ENCODE peak calls at places on chromosomes 4 and X, in ten cellular contexts. One of them, this sample, is unnamed.

GRCh38 chr4:146428298-146428697 is 93.4 kb downstream of the SLC10A7 start:
- DNase-seq in nucleus accumbens: no peak
- DNase-seq in adrenal gland: no peak
- DNase-seq in stimulated activated CD4-positive, alpha-beta T cell treated with anti-CD3 and anti-CD28 coated beads, Interleukin-4, amount 100 ng/mL, for 48 hours: no peak
- DNase-seq in cerebellar cortex: no peak
- DNase-seq in stimulated activated CD8-positive, alpha-beta memory T cell treated with anti-CD3 and anti-CD28 coated beads, Interleukin-15, amount 100 ng/mL, for 1 hour: no peak
- DNase-seq in endothelial cell: no peak
- DNase-seq in dermis blood vessel endothelial cell: no peak
- DNase-seq in D721Med: no peak
- DNase-seq in activated CD4-positive, alpha-beta T cell treated with anti-CD3 and anti-CD28 coated beads, Interleukin-2, amount 10 ng/mL, durations not matched to agents 7 days and 5 days: no peak
- DNase-seq in this sample: no peak

GRCh38 chrX:73922856-73923429 is 359.9 kb downstream of the CHIC1 start:
- DNase-seq in nucleus accumbens: no peak
- DNase-seq in adrenal gland: no peak
- DNase-seq in stimulated activated CD4-positive, alpha-beta T cell treated with anti-CD3 and anti-CD28 coated beads, Interleukin-4, amount 100 ng/mL, for 48 hours: no peak
- DNase-seq in cerebellar cortex: no peak
- DNase-seq in stimulated activated CD8-positive, alpha-beta memory T cell treated with anti-CD3 and anti-CD28 coated beads, Interleukin-15, amount 100 ng/mL, for 1 hour: no peak
- DNase-seq in endothelial cell: no peak
- DNase-seq in dermis blood vessel endothelial cell: peak
- DNase-seq in D721Med: no peak
- DNase-seq in activated CD4-positive, alpha-beta T cell treated with anti-CD3 and anti-CD28 coated beads, Interleukin-2, amount 10 ng/mL, durations not matched to agents 7 days and 5 days: no peak
- DNase-seq in this sample: no peak

GRCh38 chrX:47723689-47724088 is 64.7 kb upstream of the UXT start:
- DNase-seq in nucleus accumbens: no peak
- DNase-seq in adrenal gland: no peak
- DNase-seq in stimulated activated CD4-positive, alpha-beta T cell treated with anti-CD3 and anti-CD28 coated beads, Interleukin-4, amount 100 ng/mL, for 48 hours: peak
- DNase-seq in cerebellar cortex: no peak
- DNase-seq in stimulated activated CD8-positive, alpha-beta memory T cell treated with anti-CD3 and anti-CD28 coated beads, Interleukin-15, amount 100 ng/mL, for 1 hour: no peak
- DNase-seq in endothelial cell: peak
- DNase-seq in dermis blood vessel endothelial cell: no peak
- DNase-seq in D721Med: no peak
- DNase-seq in activated CD4-positive, alpha-beta T cell treated with anti-CD3 and anti-CD28 coated beads, Interleukin-2, amount 10 ng/mL, durations not matched to agents 7 days and 5 days: peak
- DNase-seq in this sample: no peak

GRCh38 chr4:112144546-112145325 is 518 bp upstream of the FAM241A start:
- DNase-seq in nucleus accumbens: no peak
- DNase-seq in adrenal gland: peak
- DNase-seq in stimulated activated CD4-positive, alpha-beta T cell treated with anti-CD3 and anti-CD28 coated beads, Interleukin-4, amount 100 ng/mL, for 48 hours: no peak
- DNase-seq in cerebellar cortex: no peak
- DNase-seq in stimulated activated CD8-positive, alpha-beta memory T cell treated with anti-CD3 and anti-CD28 coated beads, Interleukin-15, amount 100 ng/mL, for 1 hour: no peak
- DNase-seq in endothelial cell: no peak
- DNase-seq in dermis blood vessel endothelial cell: no peak
- DNase-seq in D721Med: no peak
- DNase-seq in activated CD4-positive, alpha-beta T cell treated with anti-CD3 and anti-CD28 coated beads, Interleukin-2, amount 10 ng/mL, durations not matched to agents 7 days and 5 days: no peak
- DNase-seq in this sample: no peak

GRCh38 chr4:90238141-90238540 is 110.9 kb downstream of the CCSER1 start:
- DNase-seq in nucleus accumbens: no peak
- DNase-seq in adrenal gland: no peak
- DNase-seq in stimulated activated CD4-positive, alpha-beta T cell treated with anti-CD3 and anti-CD28 coated beads, Interleukin-4, amount 100 ng/mL, for 48 hours: no peak
- DNase-seq in cerebellar cortex: no peak
- DNase-seq in stimulated activated CD8-positive, alpha-beta memory T cell treated with anti-CD3 and anti-CD28 coated beads, Interleukin-15, amount 100 ng/mL, for 1 hour: no peak
- DNase-seq in endothelial cell: no peak
- DNase-seq in dermis blood vessel endothelial cell: no peak
- DNase-seq in D721Med: no peak
- DNase-seq in activated CD4-positive, alpha-beta T cell treated with anti-CD3 and anti-CD28 coated beads, Interleukin-2, amount 10 ng/mL, durations not matched to agents 7 days and 5 days: no peak
- DNase-seq in this sample: no peak

GRCh38 chr4:46425775-46426400 is 36.0 kb upstream of the GABRA2 start:
- DNase-seq in nucleus accumbens: no peak
- DNase-seq in adrenal gland: no peak
- DNase-seq in stimulated activated CD4-positive, alpha-beta T cell treated with anti-CD3 and anti-CD28 coated beads, Interleukin-4, amount 100 ng/mL, for 48 hours: no peak
- DNase-seq in cerebellar cortex: no peak
- DNase-seq in stimulated activated CD8-positive, alpha-beta memory T cell treated with anti-CD3 and anti-CD28 coated beads, Interleukin-15, amount 100 ng/mL, for 1 hour: no peak
- DNase-seq in endothelial cell: no peak
- DNase-seq in dermis blood vessel endothelial cell: no peak
- DNase-seq in D721Med: no peak
- DNase-seq in activated CD4-positive, alpha-beta T cell treated with anti-CD3 and anti-CD28 coated beads, Interleukin-2, amount 10 ng/mL, durations not matched to agents 7 days and 5 days: no peak
- DNase-seq in this sample: no peak

GRCh38 chr4:46931981-46932380 is 22.9 kb upstream of the COX7B2 start:
- DNase-seq in nucleus accumbens: no peak
- DNase-seq in adrenal gland: no peak
- DNase-seq in stimulated activated CD4-positive, alpha-beta T cell treated with anti-CD3 and anti-CD28 coated beads, Interleukin-4, amount 100 ng/mL, for 48 hours: no peak
- DNase-seq in cerebellar cortex: peak
- DNase-seq in stimulated activated CD8-positive, alpha-beta memory T cell treated with anti-CD3 and anti-CD28 coated beads, Interleukin-15, amount 100 ng/mL, for 1 hour: no peak
- DNase-seq in endothelial cell: peak
- DNase-seq in dermis blood vessel endothelial cell: peak
- DNase-seq in D721Med: no peak
- DNase-seq in activated CD4-positive, alpha-beta T cell treated with anti-CD3 and anti-CD28 coated beads, Interleukin-2, amount 10 ng/mL, durations not matched to agents 7 days and 5 days: peak
- DNase-seq in this sample: no peak

GRCh38 chr4:111027526-111027925 is 404.6 kb upstream of the PITX2 start:
- DNase-seq in nucleus accumbens: no peak
- DNase-seq in adrenal gland: no peak
- DNase-seq in stimulated activated CD4-positive, alpha-beta T cell treated with anti-CD3 and anti-CD28 coated beads, Interleukin-4, amount 100 ng/mL, for 48 hours: no peak
- DNase-seq in cerebellar cortex: no peak
- DNase-seq in stimulated activated CD8-positive, alpha-beta memory T cell treated with anti-CD3 and anti-CD28 coated beads, Interleukin-15, amount 100 ng/mL, for 1 hour: no peak
- DNase-seq in endothelial cell: no peak
- DNase-seq in dermis blood vessel endothelial cell: no peak
- DNase-seq in D721Med: no peak
- DNase-seq in activated CD4-positive, alpha-beta T cell treated with anti-CD3 and anti-CD28 coated beads, Interleukin-2, amount 10 ng/mL, durations not matched to agents 7 days and 5 days: no peak
- DNase-seq in this sample: no peak

GRCh38 chr4:2829933-2830451 is 13.7 kb upstream of the ADD1 start:
- DNase-seq in nucleus accumbens: no peak
- DNase-seq in adrenal gland: peak
- DNase-seq in stimulated activated CD4-positive, alpha-beta T cell treated with anti-CD3 and anti-CD28 coated beads, Interleukin-4, amount 100 ng/mL, for 48 hours: no peak
- DNase-seq in cerebellar cortex: no peak
- DNase-seq in stimulated activated CD8-positive, alpha-beta memory T cell treated with anti-CD3 and anti-CD28 coated beads, Interleukin-15, amount 100 ng/mL, for 1 hour: no peak
- DNase-seq in endothelial cell: no peak
- DNase-seq in dermis blood vessel endothelial cell: no peak
- DNase-seq in D721Med: no peak
- DNase-seq in activated CD4-positive, alpha-beta T cell treated with anti-CD3 and anti-CD28 coated beads, Interleukin-2, amount 10 ng/mL, durations not matched to agents 7 days and 5 days: no peak
- DNase-seq in this sample: no peak

GRCh38 chrX:149909324-149910177 is 19.8 kb upstream of the HSFX4 start:
- DNase-seq in nucleus accumbens: no peak
- DNase-seq in adrenal gland: no peak
- DNase-seq in stimulated activated CD4-positive, alpha-beta T cell treated with anti-CD3 and anti-CD28 coated beads, Interleukin-4, amount 100 ng/mL, for 48 hours: no peak
- DNase-seq in cerebellar cortex: no peak
- DNase-seq in stimulated activated CD8-positive, alpha-beta memory T cell treated with anti-CD3 and anti-CD28 coated beads, Interleukin-15, amount 100 ng/mL, for 1 hour: no peak
- DNase-seq in endothelial cell: no peak
- DNase-seq in dermis blood vessel endothelial cell: no peak
- DNase-seq in D721Med: no peak
- DNase-seq in activated CD4-positive, alpha-beta T cell treated with anti-CD3 and anti-CD28 coated beads, Interleukin-2, amount 10 ng/mL, durations not matched to agents 7 days and 5 days: no peak
- DNase-seq in this sample: no peak

GRCh38 chrX:46072776-46073175 is 472.4 kb downstream of the ZNF674 start:
- DNase-seq in nucleus accumbens: no peak
- DNase-seq in adrenal gland: no peak
- DNase-seq in stimulated activated CD4-positive, alpha-beta T cell treated with anti-CD3 and anti-CD28 coated beads, Interleukin-4, amount 100 ng/mL, for 48 hours: no peak
- DNase-seq in cerebellar cortex: no peak
- DNase-seq in stimulated activated CD8-positive, alpha-beta memory T cell treated with anti-CD3 and anti-CD28 coated beads, Interleukin-15, amount 100 ng/mL, for 1 hour: no peak
- DNase-seq in endothelial cell: no peak
- DNase-seq in dermis blood vessel endothelial cell: no peak
- DNase-seq in D721Med: no peak
- DNase-seq in activated CD4-positive, alpha-beta T cell treated with anti-CD3 and anti-CD28 coated beads, Interleukin-2, amount 10 ng/mL, durations not matched to agents 7 days and 5 days: no peak
- DNase-seq in this sample: no peak

GRCh38 chrX:41452972-41453371 is 5.8 kb downstream of the NYX start:
- DNase-seq in nucleus accumbens: no peak
- DNase-seq in adrenal gland: no peak
- DNase-seq in stimulated activated CD4-positive, alpha-beta T cell treated with anti-CD3 and anti-CD28 coated beads, Interleukin-4, amount 100 ng/mL, for 48 hours: no peak
- DNase-seq in cerebellar cortex: no peak
- DNase-seq in stimulated activated CD8-positive, alpha-beta memory T cell treated with anti-CD3 and anti-CD28 coated beads, Interleukin-15, amount 100 ng/mL, for 1 hour: no peak
- DNase-seq in endothelial cell: no peak
- DNase-seq in dermis blood vessel endothelial cell: no peak
- DNase-seq in D721Med: no peak
- DNase-seq in activated CD4-positive, alpha-beta T cell treated with anti-CD3 and anti-CD28 coated beads, Interleukin-2, amount 10 ng/mL, durations not matched to agents 7 days and 5 days: no peak
- DNase-seq in this sample: no peak

GRCh38 chrX:17627026-17627425 is 110.3 kb upstream of the SCML1 start:
- DNase-seq in nucleus accumbens: no peak
- DNase-seq in adrenal gland: no peak
- DNase-seq in stimulated activated CD4-positive, alpha-beta T cell treated with anti-CD3 and anti-CD28 coated beads, Interleukin-4, amount 100 ng/mL, for 48 hours: no peak
- DNase-seq in cerebellar cortex: no peak
- DNase-seq in stimulated activated CD8-positive, alpha-beta memory T cell treated with anti-CD3 and anti-CD28 coated beads, Interleukin-15, amount 100 ng/mL, for 1 hour: no peak
- DNase-seq in endothelial cell: no peak
- DNase-seq in dermis blood vessel endothelial cell: peak
- DNase-seq in D721Med: no peak
- DNase-seq in activated CD4-positive, alpha-beta T cell treated with anti-CD3 and anti-CD28 coated beads, Interleukin-2, amount 10 ng/mL, durations not matched to agents 7 days and 5 days: no peak
- DNase-seq in this sample: no peak

GRCh38 chr4:138728566-138728965 is 287.0 kb upstream of the NOCT start:
- DNase-seq in nucleus accumbens: no peak
- DNase-seq in adrenal gland: no peak
- DNase-seq in stimulated activated CD4-positive, alpha-beta T cell treated with anti-CD3 and anti-CD28 coated beads, Interleukin-4, amount 100 ng/mL, for 48 hours: no peak
- DNase-seq in cerebellar cortex: no peak
- DNase-seq in stimulated activated CD8-positive, alpha-beta memory T cell treated with anti-CD3 and anti-CD28 coated beads, Interleukin-15, amount 100 ng/mL, for 1 hour: no peak
- DNase-seq in endothelial cell: no peak
- DNase-seq in dermis blood vessel endothelial cell: no peak
- DNase-seq in D721Med: no peak
- DNase-seq in activated CD4-positive, alpha-beta T cell treated with anti-CD3 and anti-CD28 coated beads, Interleukin-2, amount 10 ng/mL, durations not matched to agents 7 days and 5 days: no peak
- DNase-seq in this sample: no peak

GRCh38 chr4:159547645-159548308 is 444.9 kb downstream of the RAPGEF2 start:
- DNase-seq in nucleus accumbens: no peak
- DNase-seq in adrenal gland: no peak
- DNase-seq in stimulated activated CD4-positive, alpha-beta T cell treated with anti-CD3 and anti-CD28 coated beads, Interleukin-4, amount 100 ng/mL, for 48 hours: no peak
- DNase-seq in cerebellar cortex: peak
- DNase-seq in stimulated activated CD8-positive, alpha-beta memory T cell treated with anti-CD3 and anti-CD28 coated beads, Interleukin-15, amount 100 ng/mL, for 1 hour: no peak
- DNase-seq in endothelial cell: no peak
- DNase-seq in dermis blood vessel endothelial cell: no peak
- DNase-seq in D721Med: no peak
- DNase-seq in activated CD4-positive, alpha-beta T cell treated with anti-CD3 and anti-CD28 coated beads, Interleukin-2, amount 10 ng/mL, durations not matched to agents 7 days and 5 days: no peak
- DNase-seq in this sample: no peak

GRCh38 chrX:6021316-6022091 is 207.2 kb downstream of the NLGN4X start:
- DNase-seq in nucleus accumbens: no peak
- DNase-seq in adrenal gland: peak
- DNase-seq in stimulated activated CD4-positive, alpha-beta T cell treated with anti-CD3 and anti-CD28 coated beads, Interleukin-4, amount 100 ng/mL, for 48 hours: peak
- DNase-seq in cerebellar cortex: peak
- DNase-seq in stimulated activated CD8-positive, alpha-beta memory T cell treated with anti-CD3 and anti-CD28 coated beads, Interleukin-15, amount 100 ng/mL, for 1 hour: no peak
- DNase-seq in endothelial cell: peak
- DNase-seq in dermis blood vessel endothelial cell: peak
- DNase-seq in D721Med: no peak
- DNase-seq in activated CD4-positive, alpha-beta T cell treated with anti-CD3 and anti-CD28 coated beads, Interleukin-2, amount 10 ng/mL, durations not matched to agents 7 days and 5 days: peak
- DNase-seq in this sample: peak

GRCh38 chr4:89175611-89176010 is 64.3 kb downstream of the TIGD2 start:
- DNase-seq in nucleus accumbens: no peak
- DNase-seq in adrenal gland: no peak
- DNase-seq in stimulated activated CD4-positive, alpha-beta T cell treated with anti-CD3 and anti-CD28 coated beads, Interleukin-4, amount 100 ng/mL, for 48 hours: no peak
- DNase-seq in cerebellar cortex: peak
- DNase-seq in stimulated activated CD8-positive, alpha-beta memory T cell treated with anti-CD3 and anti-CD28 coated beads, Interleukin-15, amount 100 ng/mL, for 1 hour: no peak
- DNase-seq in endothelial cell: no peak
- DNase-seq in dermis blood vessel endothelial cell: no peak
- DNase-seq in D721Med: no peak
- DNase-seq in activated CD4-positive, alpha-beta T cell treated with anti-CD3 and anti-CD28 coated beads, Interleukin-2, amount 10 ng/mL, durations not matched to agents 7 days and 5 days: no peak
- DNase-seq in this sample: no peak

GRCh38 chr4:174628206-174628605 is 105.9 kb upstream of the HPGD start:
- DNase-seq in nucleus accumbens: no peak
- DNase-seq in adrenal gland: no peak
- DNase-seq in stimulated activated CD4-positive, alpha-beta T cell treated with anti-CD3 and anti-CD28 coated beads, Interleukin-4, amount 100 ng/mL, for 48 hours: no peak
- DNase-seq in cerebellar cortex: no peak
- DNase-seq in stimulated activated CD8-positive, alpha-beta memory T cell treated with anti-CD3 and anti-CD28 coated beads, Interleukin-15, amount 100 ng/mL, for 1 hour: no peak
- DNase-seq in endothelial cell: no peak
- DNase-seq in dermis blood vessel endothelial cell: no peak
- DNase-seq in D721Med: no peak
- DNase-seq in activated CD4-positive, alpha-beta T cell treated with anti-CD3 and anti-CD28 coated beads, Interleukin-2, amount 10 ng/mL, durations not matched to agents 7 days and 5 days: no peak
- DNase-seq in this sample: no peak

GRCh38 chr4:139247241-139247640 is 32.8 kb downstream of the MGARP start:
- DNase-seq in nucleus accumbens: no peak
- DNase-seq in adrenal gland: no peak
- DNase-seq in stimulated activated CD4-positive, alpha-beta T cell treated with anti-CD3 and anti-CD28 coated beads, Interleukin-4, amount 100 ng/mL, for 48 hours: no peak
- DNase-seq in cerebellar cortex: no peak
- DNase-seq in stimulated activated CD8-positive, alpha-beta memory T cell treated with anti-CD3 and anti-CD28 coated beads, Interleukin-15, amount 100 ng/mL, for 1 hour: no peak
- DNase-seq in endothelial cell: no peak
- DNase-seq in dermis blood vessel endothelial cell: no peak
- DNase-seq in D721Med: no peak
- DNase-seq in activated CD4-positive, alpha-beta T cell treated with anti-CD3 and anti-CD28 coated beads, Interleukin-2, amount 10 ng/mL, durations not matched to agents 7 days and 5 days: no peak
- DNase-seq in this sample: no peak

GRCh38 chr4:34953145-34953799 is 1291.0 kb downstream of the ARAP2 start:
- DNase-seq in nucleus accumbens: no peak
- DNase-seq in adrenal gland: no peak
- DNase-seq in stimulated activated CD4-positive, alpha-beta T cell treated with anti-CD3 and anti-CD28 coated beads, Interleukin-4, amount 100 ng/mL, for 48 hours: no peak
- DNase-seq in cerebellar cortex: peak
- DNase-seq in stimulated activated CD8-positive, alpha-beta memory T cell treated with anti-CD3 and anti-CD28 coated beads, Interleukin-15, amount 100 ng/mL, for 1 hour: no peak
- DNase-seq in endothelial cell: no peak
- DNase-seq in dermis blood vessel endothelial cell: no peak
- DNase-seq in D721Med: no peak
- DNase-seq in activated CD4-positive, alpha-beta T cell treated with anti-CD3 and anti-CD28 coated beads, Interleukin-2, amount 10 ng/mL, durations not matched to agents 7 days and 5 days: no peak
- DNase-seq in this sample: no peak

GRCh38 chr4:1721666-1722550 is 587 bp downstream of the TACC3 start:
- DNase-seq in nucleus accumbens: no peak
- DNase-seq in adrenal gland: no peak
- DNase-seq in stimulated activated CD4-positive, alpha-beta T cell treated with anti-CD3 and anti-CD28 coated beads, Interleukin-4, amount 100 ng/mL, for 48 hours: no peak
- DNase-seq in cerebellar cortex: no peak
- DNase-seq in stimulated activated CD8-positive, alpha-beta memory T cell treated with anti-CD3 and anti-CD28 coated beads, Interleukin-15, amount 100 ng/mL, for 1 hour: no peak
- DNase-seq in endothelial cell: no peak
- DNase-seq in dermis blood vessel endothelial cell: no peak
- DNase-seq in D721Med: no peak
- DNase-seq in activated CD4-positive, alpha-beta T cell treated with anti-CD3 and anti-CD28 coated beads, Interleukin-2, amount 10 ng/mL, durations not matched to agents 7 days and 5 days: no peak
- DNase-seq in this sample: no peak

GRCh38 chr4:127631420-127631819 is 1.3 kb upstream of the INTU start:
- DNase-seq in nucleus accumbens: no peak
- DNase-seq in adrenal gland: no peak
- DNase-seq in stimulated activated CD4-positive, alpha-beta T cell treated with anti-CD3 and anti-CD28 coated beads, Interleukin-4, amount 100 ng/mL, for 48 hours: no peak
- DNase-seq in cerebellar cortex: no peak
- DNase-seq in stimulated activated CD8-positive, alpha-beta memory T cell treated with anti-CD3 and anti-CD28 coated beads, Interleukin-15, amount 100 ng/mL, for 1 hour: no peak
- DNase-seq in endothelial cell: no peak
- DNase-seq in dermis blood vessel endothelial cell: peak
- DNase-seq in D721Med: no peak
- DNase-seq in activated CD4-positive, alpha-beta T cell treated with anti-CD3 and anti-CD28 coated beads, Interleukin-2, amount 10 ng/mL, durations not matched to agents 7 days and 5 days: no peak
- DNase-seq in this sample: no peak

GRCh38 chrX:150165776-150166610 is 197.1 kb upstream of the MAMLD1 start:
- DNase-seq in nucleus accumbens: no peak
- DNase-seq in adrenal gland: no peak
- DNase-seq in stimulated activated CD4-positive, alpha-beta T cell treated with anti-CD3 and anti-CD28 coated beads, Interleukin-4, amount 100 ng/mL, for 48 hours: no peak
- DNase-seq in cerebellar cortex: no peak
- DNase-seq in stimulated activated CD8-positive, alpha-beta memory T cell treated with anti-CD3 and anti-CD28 coated beads, Interleukin-15, amount 100 ng/mL, for 1 hour: no peak
- DNase-seq in endothelial cell: no peak
- DNase-seq in dermis blood vessel endothelial cell: no peak
- DNase-seq in D721Med: no peak
- DNase-seq in activated CD4-positive, alpha-beta T cell treated with anti-CD3 and anti-CD28 coated beads, Interleukin-2, amount 10 ng/mL, durations not matched to agents 7 days and 5 days: no peak
- DNase-seq in this sample: no peak

GRCh38 chr4:165720411-165721082 is 152.5 kb upstream of the TLL1 start:
- DNase-seq in nucleus accumbens: no peak
- DNase-seq in adrenal gland: no peak
- DNase-seq in stimulated activated CD4-positive, alpha-beta T cell treated with anti-CD3 and anti-CD28 coated beads, Interleukin-4, amount 100 ng/mL, for 48 hours: no peak
- DNase-seq in cerebellar cortex: no peak
- DNase-seq in stimulated activated CD8-positive, alpha-beta memory T cell treated with anti-CD3 and anti-CD28 coated beads, Interleukin-15, amount 100 ng/mL, for 1 hour: no peak
- DNase-seq in endothelial cell: no peak
- DNase-seq in dermis blood vessel endothelial cell: no peak
- DNase-seq in D721Med: no peak
- DNase-seq in activated CD4-positive, alpha-beta T cell treated with anti-CD3 and anti-CD28 coated beads, Interleukin-2, amount 10 ng/mL, durations not matched to agents 7 days and 5 days: no peak
- DNase-seq in this sample: no peak

GRCh38 chrX:123673813-123674212 is 59.0 kb downstream of the THOC2 start:
- DNase-seq in nucleus accumbens: no peak
- DNase-seq in adrenal gland: no peak
- DNase-seq in stimulated activated CD4-positive, alpha-beta T cell treated with anti-CD3 and anti-CD28 coated beads, Interleukin-4, amount 100 ng/mL, for 48 hours: no peak
- DNase-seq in cerebellar cortex: no peak
- DNase-seq in stimulated activated CD8-positive, alpha-beta memory T cell treated with anti-CD3 and anti-CD28 coated beads, Interleukin-15, amount 100 ng/mL, for 1 hour: no peak
- DNase-seq in endothelial cell: no peak
- DNase-seq in dermis blood vessel endothelial cell: no peak
- DNase-seq in D721Med: no peak
- DNase-seq in activated CD4-positive, alpha-beta T cell treated with anti-CD3 and anti-CD28 coated beads, Interleukin-2, amount 10 ng/mL, durations not matched to agents 7 days and 5 days: no peak
- DNase-seq in this sample: no peak

GRCh38 chr4:154626793-154627484 is 14.5 kb upstream of the FGG start:
- DNase-seq in nucleus accumbens: peak
- DNase-seq in adrenal gland: peak
- DNase-seq in stimulated activated CD4-positive, alpha-beta T cell treated with anti-CD3 and anti-CD28 coated beads, Interleukin-4, amount 100 ng/mL, for 48 hours: peak
- DNase-seq in cerebellar cortex: peak
- DNase-seq in stimulated activated CD8-positive, alpha-beta memory T cell treated with anti-CD3 and anti-CD28 coated beads, Interleukin-15, amount 100 ng/mL, for 1 hour: no peak
- DNase-seq in endothelial cell: peak
- DNase-seq in dermis blood vessel endothelial cell: peak
- DNase-seq in D721Med: no peak
- DNase-seq in activated CD4-positive, alpha-beta T cell treated with anti-CD3 and anti-CD28 coated beads, Interleukin-2, amount 10 ng/mL, durations not matched to agents 7 days and 5 days: peak
- DNase-seq in this sample: peak

GRCh38 chr4:44674471-44674870 is 3.7 kb upstream of the GUF1 start:
- DNase-seq in nucleus accumbens: no peak
- DNase-seq in adrenal gland: no peak
- DNase-seq in stimulated activated CD4-positive, alpha-beta T cell treated with anti-CD3 and anti-CD28 coated beads, Interleukin-4, amount 100 ng/mL, for 48 hours: no peak
- DNase-seq in cerebellar cortex: no peak
- DNase-seq in stimulated activated CD8-positive, alpha-beta memory T cell treated with anti-CD3 and anti-CD28 coated beads, Interleukin-15, amount 100 ng/mL, for 1 hour: no peak
- DNase-seq in endothelial cell: no peak
- DNase-seq in dermis blood vessel endothelial cell: no peak
- DNase-seq in D721Med: no peak
- DNase-seq in activated CD4-positive, alpha-beta T cell treated with anti-CD3 and anti-CD28 coated beads, Interleukin-2, amount 10 ng/mL, durations not matched to agents 7 days and 5 days: no peak
- DNase-seq in this sample: no peak

GRCh38 chrX:94361241-94361640 is 687.2 kb downstream of the FAM133A start:
- DNase-seq in nucleus accumbens: no peak
- DNase-seq in adrenal gland: no peak
- DNase-seq in stimulated activated CD4-positive, alpha-beta T cell treated with anti-CD3 and anti-CD28 coated beads, Interleukin-4, amount 100 ng/mL, for 48 hours: no peak
- DNase-seq in cerebellar cortex: no peak
- DNase-seq in stimulated activated CD8-positive, alpha-beta memory T cell treated with anti-CD3 and anti-CD28 coated beads, Interleukin-15, amount 100 ng/mL, for 1 hour: no peak
- DNase-seq in endothelial cell: no peak
- DNase-seq in dermis blood vessel endothelial cell: no peak
- DNase-seq in D721Med: no peak
- DNase-seq in activated CD4-positive, alpha-beta T cell treated with anti-CD3 and anti-CD28 coated beads, Interleukin-2, amount 10 ng/mL, durations not matched to agents 7 days and 5 days: no peak
- DNase-seq in this sample: no peak